ENCODE peak calls at places on chromosomes 4 and X, in nine cellular contexts. One of them, this sample, is unnamed.

GRCh38 chrX:65643786-65644111 is 23.7 kb upstream of the MSN start:
- DNase-seq in SW480: no peak
- DNase-seq in stimulated activated CD4-positive, alpha-beta T cell treated with anti-CD3 and anti-CD28 coated beads, TNF-alpha, amount 100 ng/mL, for 1 hour: no peak
- DNase-seq in G401: no peak
- DNase-seq in fibroblast of mammary gland: no peak
- DNase-seq in T-helper 1 cell: no peak
- DNase-seq in smooth muscle cell of the brain vasculature: no peak
- DNase-seq in ureter: no peak
- DNase-seq in hypothalamus: no peak
- DNase-seq in this sample: no peak

GRCh38 chrX:153521034-153521433 is 3.6 kb downstream of the ATP2B3 start:
- DNase-seq in SW480: no peak
- DNase-seq in stimulated activated CD4-positive, alpha-beta T cell treated with anti-CD3 and anti-CD28 coated beads, TNF-alpha, amount 100 ng/mL, for 1 hour: no peak
- DNase-seq in G401: peak
- DNase-seq in fibroblast of mammary gland: peak
- DNase-seq in T-helper 1 cell: no peak
- DNase-seq in smooth muscle cell of the brain vasculature: no peak
- DNase-seq in ureter: peak
- DNase-seq in hypothalamus: no peak
- DNase-seq in this sample: no peak

GRCh38 chr4:106268731-106269272 is 47.2 kb downstream of the TBCK start:
- DNase-seq in SW480: no peak
- DNase-seq in stimulated activated CD4-positive, alpha-beta T cell treated with anti-CD3 and anti-CD28 coated beads, TNF-alpha, amount 100 ng/mL, for 1 hour: no peak
- DNase-seq in G401: no peak
- DNase-seq in fibroblast of mammary gland: no peak
- DNase-seq in T-helper 1 cell: no peak
- DNase-seq in smooth muscle cell of the brain vasculature: no peak
- DNase-seq in ureter: no peak
- DNase-seq in hypothalamus: no peak
- DNase-seq in this sample: no peak

GRCh38 chrX:149628768-149629167 is 2.8 kb downstream of the TMEM185A start:
- DNase-seq in SW480: no peak
- DNase-seq in stimulated activated CD4-positive, alpha-beta T cell treated with anti-CD3 and anti-CD28 coated beads, TNF-alpha, amount 100 ng/mL, for 1 hour: no peak
- DNase-seq in G401: no peak
- DNase-seq in fibroblast of mammary gland: no peak
- DNase-seq in T-helper 1 cell: no peak
- DNase-seq in smooth muscle cell of the brain vasculature: no peak
- DNase-seq in ureter: no peak
- DNase-seq in hypothalamus: no peak
- DNase-seq in this sample: no peak

GRCh38 chr4:127922226-127922625 is 41.5 kb downstream of the PLK4 start:
- DNase-seq in SW480: no peak
- DNase-seq in stimulated activated CD4-positive, alpha-beta T cell treated with anti-CD3 and anti-CD28 coated beads, TNF-alpha, amount 100 ng/mL, for 1 hour: no peak
- DNase-seq in G401: no peak
- DNase-seq in fibroblast of mammary gland: peak
- DNase-seq in T-helper 1 cell: no peak
- DNase-seq in smooth muscle cell of the brain vasculature: no peak
- DNase-seq in ureter: no peak
- DNase-seq in hypothalamus: no peak
- DNase-seq in this sample: no peak

GRCh38 chrX:122857734-122858133 is 326.3 kb upstream of the GRIA3 start:
- DNase-seq in SW480: no peak
- DNase-seq in stimulated activated CD4-positive, alpha-beta T cell treated with anti-CD3 and anti-CD28 coated beads, TNF-alpha, amount 100 ng/mL, for 1 hour: no peak
- DNase-seq in G401: no peak
- DNase-seq in fibroblast of mammary gland: no peak
- DNase-seq in T-helper 1 cell: no peak
- DNase-seq in smooth muscle cell of the brain vasculature: no peak
- DNase-seq in ureter: no peak
- DNase-seq in hypothalamus: no peak
- DNase-seq in this sample: no peak

GRCh38 chr4:154998284-154998683 is 210.2 kb upstream of the NPY2R start:
- DNase-seq in SW480: no peak
- DNase-seq in stimulated activated CD4-positive, alpha-beta T cell treated with anti-CD3 and anti-CD28 coated beads, TNF-alpha, amount 100 ng/mL, for 1 hour: no peak
- DNase-seq in G401: no peak
- DNase-seq in fibroblast of mammary gland: peak
- DNase-seq in T-helper 1 cell: no peak
- DNase-seq in smooth muscle cell of the brain vasculature: no peak
- DNase-seq in ureter: no peak
- DNase-seq in hypothalamus: no peak
- DNase-seq in this sample: no peak

GRCh38 chrX:111652719-111653118 is 28.3 kb upstream of the ALG13 start:
- DNase-seq in SW480: peak
- DNase-seq in stimulated activated CD4-positive, alpha-beta T cell treated with anti-CD3 and anti-CD28 coated beads, TNF-alpha, amount 100 ng/mL, for 1 hour: no peak
- DNase-seq in G401: no peak
- DNase-seq in fibroblast of mammary gland: peak
- DNase-seq in T-helper 1 cell: no peak
- DNase-seq in smooth muscle cell of the brain vasculature: no peak
- DNase-seq in ureter: no peak
- DNase-seq in hypothalamus: no peak
- DNase-seq in this sample: no peak

GRCh38 chr4:8735236-8736082 is 136.2 kb downstream of the HMX1 start:
- DNase-seq in SW480: no peak
- DNase-seq in stimulated activated CD4-positive, alpha-beta T cell treated with anti-CD3 and anti-CD28 coated beads, TNF-alpha, amount 100 ng/mL, for 1 hour: no peak
- DNase-seq in G401: no peak
- DNase-seq in fibroblast of mammary gland: no peak
- DNase-seq in T-helper 1 cell: no peak
- DNase-seq in smooth muscle cell of the brain vasculature: no peak
- DNase-seq in ureter: no peak
- DNase-seq in hypothalamus: no peak
- DNase-seq in this sample: no peak

GRCh38 chrX:102516314-102516936 is at the start of gene TMSB15A:
- DNase-seq in SW480: peak
- DNase-seq in stimulated activated CD4-positive, alpha-beta T cell treated with anti-CD3 and anti-CD28 coated beads, TNF-alpha, amount 100 ng/mL, for 1 hour: no peak
- DNase-seq in G401: peak
- DNase-seq in fibroblast of mammary gland: no peak
- DNase-seq in T-helper 1 cell: peak
- DNase-seq in smooth muscle cell of the brain vasculature: no peak
- DNase-seq in ureter: peak
- DNase-seq in hypothalamus: peak
- DNase-seq in this sample: peak

GRCh38 chr4:87007345-87008181 is 72.8 kb downstream of the AFF1 start:
- DNase-seq in SW480: peak
- DNase-seq in stimulated activated CD4-positive, alpha-beta T cell treated with anti-CD3 and anti-CD28 coated beads, TNF-alpha, amount 100 ng/mL, for 1 hour: no peak
- DNase-seq in G401: peak
- DNase-seq in fibroblast of mammary gland: peak
- DNase-seq in T-helper 1 cell: peak
- DNase-seq in smooth muscle cell of the brain vasculature: no peak
- DNase-seq in ureter: peak
- DNase-seq in hypothalamus: peak
- DNase-seq in this sample: peak

GRCh38 chr4:56995525-56995924 is 16.8 kb downstream of the POLR2B start:
- DNase-seq in SW480: no peak
- DNase-seq in stimulated activated CD4-positive, alpha-beta T cell treated with anti-CD3 and anti-CD28 coated beads, TNF-alpha, amount 100 ng/mL, for 1 hour: no peak
- DNase-seq in G401: peak
- DNase-seq in fibroblast of mammary gland: peak
- DNase-seq in T-helper 1 cell: no peak
- DNase-seq in smooth muscle cell of the brain vasculature: no peak
- DNase-seq in ureter: peak
- DNase-seq in hypothalamus: peak
- DNase-seq in this sample: no peak

GRCh38 chr4:146235654-146236570 is 21.6 kb downstream of the REELD1 start:
- DNase-seq in SW480: no peak
- DNase-seq in stimulated activated CD4-positive, alpha-beta T cell treated with anti-CD3 and anti-CD28 coated beads, TNF-alpha, amount 100 ng/mL, for 1 hour: no peak
- DNase-seq in G401: peak
- DNase-seq in fibroblast of mammary gland: no peak
- DNase-seq in T-helper 1 cell: no peak
- DNase-seq in smooth muscle cell of the brain vasculature: no peak
- DNase-seq in ureter: no peak
- DNase-seq in hypothalamus: no peak
- DNase-seq in this sample: no peak

GRCh38 chr4:98508825-98509539 is 149.4 kb downstream of the TSPAN5 start:
- DNase-seq in SW480: no peak
- DNase-seq in stimulated activated CD4-positive, alpha-beta T cell treated with anti-CD3 and anti-CD28 coated beads, TNF-alpha, amount 100 ng/mL, for 1 hour: no peak
- DNase-seq in G401: peak
- DNase-seq in fibroblast of mammary gland: no peak
- DNase-seq in T-helper 1 cell: no peak
- DNase-seq in smooth muscle cell of the brain vasculature: no peak
- DNase-seq in ureter: no peak
- DNase-seq in hypothalamus: no peak
- DNase-seq in this sample: no peak

GRCh38 chr4:17884063-17884462 is 73.3 kb downstream of the NCAPG start:
- DNase-seq in SW480: no peak
- DNase-seq in stimulated activated CD4-positive, alpha-beta T cell treated with anti-CD3 and anti-CD28 coated beads, TNF-alpha, amount 100 ng/mL, for 1 hour: no peak
- DNase-seq in G401: no peak
- DNase-seq in fibroblast of mammary gland: peak
- DNase-seq in T-helper 1 cell: no peak
- DNase-seq in smooth muscle cell of the brain vasculature: no peak
- DNase-seq in ureter: no peak
- DNase-seq in hypothalamus: no peak
- DNase-seq in this sample: no peak